ENCODE peak calls at places on chromosomes 12 and 14, in six cellular contexts. B is head of caudate nucleus; O is stomach; P is activated naive CD4-positive, alpha-beta T cell treated with anti-CD3 and anti-CD28 coated beads, Interleukin-2, amount 10 ng/mL, durations not matched to agents 7 days and 5 days; F is stimulated activated CD4-positive, alpha-beta T cell treated with anti-CD3 and anti-CD28 coated beads, Interleukin-4, amount 100 ng/mL, for 4 hours; I is GM23248. X is an unnamed sample.

GRCh38 chr12:125029756-125030358 is 35.4 kb upstream of the AACS start:
- DNase-seq in B (no peak), O (no peak), P (no peak), F (no peak), I (no peak), X (peak)

GRCh38 chr14:34103176-34103575 is 152.3 kb upstream of the EGLN3 start:
- DNase-seq in B (no peak), O (no peak), P (no peak), F (no peak), I (no peak), X (no peak)

GRCh38 chr12:57133916-57134315 is 5.6 kb downstream of the LRP1 start:
- DNase-seq in B (peak), O (no peak), P (no peak), F (no peak), I (peak), X (no peak)

GRCh38 chr14:89957791-89958190 is 2.1 kb downstream of the TDP1 start:
- DNase-seq in B (peak), O (no peak), P (no peak), F (no peak), I (peak), X (peak)

GRCh38 chr12:121227294-121227693 is 17.4 kb downstream of the P2RX4 start:
- DNase-seq in B (no peak), O (peak), P (no peak), F (no peak), I (no peak), X (no peak)

GRCh38 chr14:104677506-104678332 is 11.7 kb upstream of the INF2 start:
- DNase-seq in B (peak), O (peak), P (peak), F (peak), I (peak), X (peak)

GRCh38 chr14:105883066-105884005 is 357.0 kb downstream of the TMEM121 start:
- DNase-seq in B (no peak), O (peak), P (peak), F (no peak), I (no peak), X (no peak)

GRCh38 chr12:13982010-13982409 is 608 bp upstream of the GRIN2B start:
- DNase-seq in B (no peak), O (no peak), P (no peak), F (no peak), I (peak), X (peak)

GRCh38 chr14:33836203-33836894 is 114.5 kb downstream of the EGLN3 start:
- DNase-seq in B (no peak), O (no peak), P (no peak), F (no peak), I (no peak), X (no peak)

GRCh38 chr12:25317553-25317952 is 66.8 kb upstream of the KRAS start:
- DNase-seq in B (no peak), O (no peak), P (no peak), F (no peak), I (no peak), X (no peak)

GRCh38 chr12:65500121-65500846 is 221.8 kb downstream of the MSRB3 start:
- DNase-seq in B (no peak), O (no peak), P (no peak), F (no peak), I (peak), X (peak)

GRCh38 chr12:115337693-115338543 is 653.9 kb upstream of the TBX3 start:
- DNase-seq in B (no peak), O (no peak), P (no peak), F (no peak), I (peak), X (peak)

GRCh38 chr12:16604853-16605252 is 1.1 kb downstream of the LMO3 start:
- DNase-seq in B (peak), O (no peak), P (no peak), F (no peak), I (no peak), X (no peak)

GRCh38 chr12:114777052-114777451 is 93.1 kb upstream of the TBX3 start:
- DNase-seq in B (no peak), O (no peak), P (no peak), F (no peak), I (peak), X (peak)

X was measured in Daoy.